ENCODE peak calls at places on chromosomes 4 and X, in five cellular contexts. Y is activated CD4-positive, alpha-beta T cell treated with anti-CD3 and anti-CD28 coated beads for 48 hours; L is type B pancreatic cell; J is frontal cortex; O is T-helper 1 cell. R is an unnamed sample.

GRCh38 chr4:43776371-43776770 is 672.2 kb downstream of the KCTD8 start:
- DNase-seq in Y (no peak), L (no peak), J (no peak), O (no peak), R (no peak)

GRCh38 chrX:52839137-52839536 is 28.1 kb downstream of the XAGE5 start:
- DNase-seq in J (no peak), O (no peak), Y (no peak), L (no peak), R (no peak)

GRCh38 chrX:38627683-38628082 is 66.3 kb downstream of the TSPAN7 start:
- DNase-seq in Y (peak), O (peak), L (no peak), J (no peak), R (no peak)

GRCh38 chr4:6614701-6615230 is 25.7 kb upstream of the MRFAP1 start:
- DNase-seq in J (no peak), O (no peak), L (no peak), Y (no peak), R (no peak)

GRCh38 chr4:148270600-148270999 is 171.6 kb downstream of the NR3C2 start:
- DNase-seq in Y (no peak), J (no peak), O (no peak), L (no peak), R (no peak)

GRCh38 chrX:68433155-68433980 is at the start of gene OPHN1:
- DNase-seq in J (peak), L (peak), Y (peak), O (no peak), R (no peak)

GRCh38 chr4:78018271-78019049 is 38.7 kb upstream of the FRAS1 start:
- DNase-seq in J (no peak), L (no peak), O (no peak), Y (no peak), R (no peak)

GRCh38 chrX:110286126-110286525 is 31.8 kb downstream of the AMMECR1 start:
- DNase-seq in J (no peak), Y (peak), O (peak), L (no peak), R (no peak)

GRCh38 chr4:41067369-41067768 is 147.0 kb downstream of the APBB2 start:
- DNase-seq in L (no peak), Y (no peak), O (no peak), J (no peak), R (no peak)

GRCh38 chr4:73019462-73020047 is 50.0 kb downstream of the COX18 start:
- DNase-seq in O (peak), Y (peak), J (no peak), L (no peak), R (peak)

GRCh38 chr4:148814030-148814429 is 371.8 kb upstream of the NR3C2 start:
- DNase-seq in L (no peak), Y (no peak), O (no peak), J (no peak), R (no peak)

R was measured in KG1.